ENCODE peak calls at places on chromosomes 12 and 14, in five cellular contexts. S is suprapubic skin; W is GM23248; M is Karpas-422; J is naive thymus-derived CD4-positive, alpha-beta T cell. X is an unnamed sample.

GRCh38 chr14:76516884-76517283 is 140.9 kb downstream of the ESRRB start:
- DNase-seq in J (no peak), M (no peak), W (no peak), S (no peak), X (no peak)

GRCh38 chr12:6193853-6194815 is 6.1 kb upstream of the CD9 start:
- DNase-seq in W (no peak), S (no peak), M (no peak), J (no peak), X (no peak)

GRCh38 chr12:92753976-92754885 is 51.4 kb downstream of the PLEKHG7 start:
- DNase-seq in S (no peak), W (no peak), M (no peak), J (no peak), X (no peak)

GRCh38 chr12:14611640-14612203 is 44.0 kb upstream of the PLBD1 start:
- DNase-seq in W (no peak), M (no peak), J (no peak), S (no peak), X (no peak)

GRCh38 chr12:95836630-95837239 is 22.0 kb upstream of the SNRPF start:
- DNase-seq in J (no peak), W (peak; percentile 66), S (no peak), M (no peak), X (no peak)

GRCh38 chr12:3253682-3254275 is 176.6 kb downstream of the TSPAN9 start:
- DNase-seq in W (no peak), J (no peak), M (no peak), S (no peak), X (no peak)

GRCh38 chr12:121776190-121777098 is 17.0 kb downstream of the RHOF start:
- DNase-seq in J (peak; percentile 90), M (peak; percentile 93), S (peak; percentile 92), W (peak; percentile 73), X (peak; percentile 78)

GRCh38 chr14:86541969-86542368 is 1012.0 kb downstream of the FLRT2 start:
- DNase-seq in J (no peak), W (no peak), M (no peak), S (no peak), X (no peak)

GRCh38 chr12:70359458-70360197 is 6.5 kb upstream of the KCNMB4 start:
- DNase-seq in W (peak; percentile 4), M (no peak), J (no peak), S (no peak), X (no peak)

GRCh38 chr14:104546021-104546491 is 33.5 kb upstream of the C14orf180 start:
- DNase-seq in W (no peak), J (no peak), S (peak; percentile 75), M (no peak), X (no peak)

GRCh38 chr14:79575032-79575431 is 636.3 kb downstream of the DIO2 start:
- DNase-seq in S (no peak), M (no peak), J (no peak), W (no peak), X (no peak)

GRCh38 chr12:124617615-124618014 is 50.2 kb upstream of the NCOR2 start:
- DNase-seq in W (no peak), J (no peak), M (no peak), S (no peak), X (no peak)

GRCh38 chr12:53251477-53252348 is 16.4 kb upstream of the ESPL1 start:
- DNase-seq in J (peak; percentile 81), S (peak; percentile 88), W (peak; percentile 90), M (peak; percentile 90), X (peak; percentile 75)

GRCh38 chr12:94761559-94761958 is 111.2 kb upstream of the TMCC3 start:
- DNase-seq in S (no peak), M (no peak), W (peak; percentile 95), J (no peak), X (peak; percentile 68)

GRCh38 chr14:96104469-96105057 is 65.4 kb downstream of the C14orf132 start:
- DNase-seq in S (peak; percentile 93), W (peak; percentile 100), M (peak; percentile 59), J (no peak), X (peak; percentile 96)

GRCh38 chr12:104142543-104142942 is 4.5 kb upstream of the NFYB start:
- DNase-seq in S (no peak), M (no peak), W (no peak), J (no peak), X (no peak)

GRCh38 chr14:61889914-61890351 is 127.7 kb downstream of the SNAPC1 start:
- DNase-seq in J (peak; percentile 33), M (peak; percentile 90), S (no peak), W (no peak), X (no peak)

GRCh38 chr14:23483216-23483854 is 13.8 kb downstream of the NGDN start:
- DNase-seq in J (no peak), M (peak; percentile 84), S (no peak), W (peak; percentile 43), X (peak; percentile 43)

GRCh38 chr14:105646175-105646574 is 119.8 kb downstream of the TMEM121 start:
- DNase-seq in J (no peak), S (no peak), M (no peak), W (no peak), X (no peak)

GRCh38 chr12:62849398-62849797 is 85.6 kb downstream of the PPM1H start:
- DNase-seq in J (no peak), W (no peak), M (no peak), S (no peak), X (no peak)

GRCh38 chr14:104223810-104224515 is 85.6 kb downstream of the KIF26A start:
- DNase-seq in J (no peak), W (no peak), M (no peak), S (no peak), X (no peak)

GRCh38 chr12:93449277-93449676 is 7.5 kb upstream of the UBE2N start:
- DNase-seq in J (no peak), S (no peak), M (peak; percentile 51), W (no peak), X (no peak)

GRCh38 chr14:100585448-100586152 is 1.6 kb downstream of the BEGAIN start:
- DNase-seq in S (no peak), J (no peak), M (no peak), W (no peak), X (no peak)

GRCh38 chr12:100706029-100706428 is 88.5 kb upstream of the ANO4 start:
- DNase-seq in M (no peak), J (no peak), S (no peak), W (peak; percentile 99), X (peak; percentile 11)

GRCh38 chr12:57523706-57524614 is 1.3 kb downstream of the MBD6 start:
- DNase-seq in M (peak; percentile 56), J (no peak), S (no peak), W (no peak), X (peak; percentile 85)
- H3K36me3 ChIP-seq in M (peaks cover 9% of the 10 kb centered on the region), J (peaks cover 14% of the 10 kb centered on the region), S (peaks cover 39% of the 10 kb centered on the region), W (peaks cover 27% of the 10 kb centered on the region), X (peaks cover 73% of the 10 kb centered on the region)

GRCh38 chr12:108543642-108544041 is 17.3 kb downstream of the SART3 start:
- DNase-seq in W (peak; percentile 30), J (no peak), M (no peak), S (no peak), X (no peak)
- H3K36me3 ChIP-seq in W (peaks cover 38% of the 10 kb centered on the region), J (peaks cover 25% of the 10 kb centered on the region), M (peaks cover 41% of the 10 kb centered on the region), S (peaks cover 53% of the 10 kb centered on the region), X (peaks cover 71% of the 10 kb centered on the region)

GRCh38 chr14:64117671-64118402 is 176.3 kb downstream of the ESR2 start:
- DNase-seq in J (no peak), W (peak; percentile 51), S (no peak), M (no peak), X (no peak)

GRCh38 chr14:64114796-64115195 is 179.4 kb downstream of the ESR2 start:
- DNase-seq in J (no peak), W (no peak), S (no peak), M (peak; percentile 79), X (no peak)

GRCh38 chr14:64114166-64114565 is 180.0 kb downstream of the ESR2 start:
- DNase-seq in M (peak; percentile 78), J (no peak), W (no peak), S (no peak), X (no peak)

GRCh38 chr14:64113279-64113678 is 180.9 kb downstream of the ESR2 start:
- DNase-seq in M (no peak), W (no peak), J (no peak), S (no peak), X (no peak)

DNA sequence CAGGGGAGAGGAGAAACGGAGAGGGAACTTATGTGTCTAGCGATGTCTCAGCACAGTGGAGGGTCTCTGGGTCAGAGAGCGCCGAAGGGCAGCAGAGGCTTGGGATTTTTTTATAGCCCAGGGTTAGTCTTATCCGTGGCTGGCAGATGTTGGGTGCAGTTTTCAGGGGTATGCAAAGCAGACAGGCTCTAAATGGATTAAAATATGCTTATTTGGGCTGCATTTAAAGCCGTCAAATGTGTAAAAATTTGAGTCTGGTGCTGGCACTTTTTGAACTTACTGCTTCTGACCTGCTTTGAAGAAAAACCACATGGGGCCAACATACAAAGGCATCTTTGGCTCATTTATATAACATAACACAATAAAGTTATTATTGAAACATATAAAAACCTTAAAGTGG is 178.8 kb downstream of the ESR2 start:
- DNase-seq in M (peak; percentile 91), S (no peak), W (no peak), J (no peak), X (no peak)
- H3K36me3 ChIP-seq in M (no peaks in the 10 kb centered on the region), S (peaks cover 40% of the 10 kb centered on the region), W (no peaks in the 10 kb centered on the region), J (no peaks in the 10 kb centered on the region), X (peaks cover 4% of the 10 kb centered on the region)

GRCh38 chr14:30648471-30648870 is 26.4 kb downstream of the SCFD1 start:
- DNase-seq in W (no peak), M (no peak), S (no peak), J (no peak), X (no peak)
- H3K36me3 ChIP-seq in W (peaks cover 60% of the 10 kb centered on the region), M (peaks cover 72% of the 10 kb centered on the region), S (peaks cover 86% of the 10 kb centered on the region), J (peaks cover 3% of the 10 kb centered on the region), X (peaks cover 69% of the 10 kb centered on the region)

GRCh38 chr14:102005336-102005735 is 41.0 kb downstream of the DYNC1H1 start:
- DNase-seq in S (no peak), M (no peak), W (no peak), J (no peak), X (no peak)
- H3K36me3 ChIP-seq in S (peaks cover 100% of the 10 kb centered on the region), M (peaks cover 77% of the 10 kb centered on the region), W (peaks cover 98% of the 10 kb centered on the region), J (peaks cover 37% of the 10 kb centered on the region), X (peaks cover 99% of the 10 kb centered on the region)

GRCh38 chr14:52874389-52874788 is 76.5 kb downstream of the FERMT2 start:
- DNase-seq in S (no peak), M (no peak), W (no peak), J (no peak), X (no peak)

GRCh38 chr14:52871606-52872005 is 79.2 kb downstream of the FERMT2 start:
- DNase-seq in M (no peak), W (peak; percentile 53), S (no peak), J (no peak), X (no peak)

GRCh38 chr14:52875707-52876106 is 75.1 kb downstream of the FERMT2 start:
- DNase-seq in J (no peak), M (no peak), S (no peak), W (peak; percentile 24), X (no peak)

GRCh38 chr14:52873694-52874093 is 77.2 kb downstream of the FERMT2 start:
- DNase-seq in S (no peak), M (no peak), W (peak; percentile 87), J (no peak), X (no peak)

DNA sequence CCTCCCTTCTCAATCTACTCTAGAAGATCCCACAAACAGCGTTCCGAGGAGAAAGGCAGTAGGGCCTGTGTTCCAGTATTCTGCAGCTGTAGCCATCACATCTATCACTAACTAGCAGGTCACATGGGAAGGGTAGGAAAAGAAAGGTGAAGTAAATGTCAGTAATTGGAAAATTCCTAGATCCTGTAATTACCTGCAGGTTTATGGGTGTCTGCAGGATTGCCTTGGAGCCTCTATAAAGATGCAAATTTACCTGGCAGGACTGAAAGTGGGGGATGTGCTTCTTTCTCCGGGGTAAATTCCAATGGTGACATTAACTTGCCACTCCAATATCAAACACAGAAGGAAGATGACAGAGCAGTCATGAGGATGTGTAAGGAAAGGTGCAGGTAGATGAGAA is 77.8 kb downstream of the FERMT2 start:
- DNase-seq in S (no peak), M (no peak), J (no peak), W (no peak), X (no peak)
- H3K36me3 ChIP-seq in S (peaks cover 46% of the 10 kb centered on the region), M (no peaks in the 10 kb centered on the region), J (no peaks in the 10 kb centered on the region), W (peaks cover 80% of the 10 kb centered on the region), X (peaks cover 96% of the 10 kb centered on the region)

GRCh38 chr14:89996963-89997362 is 41.2 kb downstream of the TDP1 start:
- DNase-seq in W (no peak), J (no peak), M (no peak), S (no peak), X (no peak)
- H3K36me3 ChIP-seq in W (peaks cover 37% of the 10 kb centered on the region), J (peaks cover 4% of the 10 kb centered on the region), M (peaks cover 72% of the 10 kb centered on the region), S (peaks cover 62% of the 10 kb centered on the region), X (peaks cover 77% of the 10 kb centered on the region)

X was measured in SJSA1.